ENCODE peak calls at places on chromosomes 11 and 22, in four cellular contexts. Q, W, V and M are unnamed samples.

GRCh38 chr11:46889251-46889650 is 29.1 kb downstream of the LRP4 start:
- DNase-seq in Q (no peak), W (no peak), V (no peak), M (no peak)

GRCh38 chr11:66363187-66363601 is 8.4 kb downstream of the SLC29A2 start:
- DNase-seq in Q (peak), W (no peak), V (no peak), M (no peak)

GRCh38 chr11:111582163-111582562 is 20.1 kb upstream of the SIK2 start:
- DNase-seq in Q (no peak), W (no peak), V (no peak), M (no peak)

GRCh38 chr11:6505577-6506240 is 8.6 kb downstream of the DNHD1 start:
- DNase-seq in Q (peak), W (peak), V (no peak), M (peak)

GRCh38 chr22:22687638-22688500 is 43.5 kb downstream of the GGTLC2 start:
- DNase-seq in Q (peak), W (no peak), V (peak), M (peak)

GRCh38 chr11:122398167-122398566 is 257.4 kb upstream of the UBASH3B start:
- DNase-seq in Q (no peak), W (no peak), V (no peak), M (no peak)

GRCh38 chr11:1750481-1750839 is at the start of gene IFITM10:
- DNase-seq in Q (no peak), W (no peak), V (no peak), M (peak)

GRCh38 chr11:86099727-86100320 is 30.9 kb upstream of the PICALM start:
- DNase-seq in Q (no peak), W (no peak), V (no peak), M (no peak)

GRCh38 chr11:60854140-60854846 is 1.5 kb downstream of the PTGDR2 start:
- DNase-seq in Q (no peak), W (no peak), V (no peak), M (no peak)

GRCh38 chr22:23775779-23776375 is 3.2 kb downstream of the MMP11 start:
- DNase-seq in Q (no peak), W (no peak), V (no peak), M (no peak)
- TF ChIP-seq CTCF in Q (no peak), W (no peak), V (no peak), M (no peak)

DNA sequence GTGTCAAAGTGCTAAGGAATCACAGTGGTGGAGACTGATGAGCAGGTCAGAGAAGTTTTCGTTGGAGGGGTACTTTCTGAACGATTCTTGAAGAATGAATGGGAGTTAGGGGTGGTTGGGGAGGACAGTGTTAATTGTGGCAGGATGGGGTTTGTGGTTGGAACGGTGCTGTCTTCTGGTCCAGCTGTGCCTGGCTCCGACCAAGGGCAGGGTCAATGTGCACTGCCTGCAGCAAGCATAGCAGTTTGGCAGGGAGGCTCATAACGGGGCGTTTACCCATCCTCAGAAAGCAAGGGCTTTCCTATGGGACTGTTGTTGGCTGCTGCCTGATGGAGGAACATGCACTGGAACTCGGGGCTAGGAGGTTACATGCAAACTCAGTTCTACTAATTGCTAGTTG is 265.8 kb downstream of the KIRREL3 start:
- DNase-seq in Q (no peak), W (no peak), V (no peak), M (no peak)
- TF ChIP-seq CTCF in Q (no peak), W (no peak), V (no peak), M (no peak)

DNA sequence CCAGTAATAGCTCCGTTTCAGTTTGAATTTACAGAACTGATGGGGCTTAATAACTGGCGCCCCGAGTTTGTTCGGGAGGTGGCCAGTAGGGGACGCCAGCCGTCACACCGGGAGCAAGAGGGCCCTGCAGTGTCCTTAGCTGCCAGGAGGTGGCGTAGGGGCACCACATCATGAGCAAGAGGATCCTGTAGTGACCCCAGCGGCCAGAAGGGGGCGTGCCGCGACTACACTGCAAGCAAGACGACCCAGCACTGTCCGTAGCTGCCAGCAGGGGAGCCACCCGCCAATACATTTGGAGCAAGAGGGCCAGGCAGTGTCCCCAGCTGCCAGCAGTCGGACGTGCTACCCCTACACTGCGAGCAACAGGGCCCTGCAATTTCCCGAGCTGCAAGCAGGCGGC is 663.7 kb upstream of the B3GAT1 start:
- DNase-seq in Q (no peak), W (no peak), V (peak), M (no peak)
- TF ChIP-seq CTCF in Q (no peak), W (no peak), V (peak), M (peak)

DNA sequence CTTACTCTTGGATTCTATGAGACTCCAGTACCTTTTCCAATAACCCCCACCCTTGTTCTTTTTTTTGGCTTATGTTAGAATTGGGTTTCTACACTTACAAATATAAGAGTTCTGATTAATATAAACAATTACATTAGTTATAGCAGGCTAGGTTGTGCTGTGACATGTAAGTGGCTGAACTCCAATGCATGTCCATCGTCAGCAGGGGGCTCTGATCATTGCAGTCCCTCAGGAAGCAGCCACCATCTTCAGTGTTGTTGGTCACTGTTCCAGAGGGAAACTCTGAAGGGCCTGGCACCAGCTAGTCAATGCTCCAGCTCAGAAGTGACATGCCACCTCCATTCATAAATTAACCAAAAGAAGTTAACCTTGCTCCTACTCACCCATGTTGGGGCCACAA is 5.6 kb downstream of the LIPT2 start:
- DNase-seq in Q (no peak), W (no peak), V (no peak), M (no peak)
- TF ChIP-seq CTCF in Q (peak), W (peak), V (no peak), M (peak)